ENCODE peak calls at places on chromosomes 16 and 17, in six cellular contexts. X is tibial artery; C is AG09309; V is activated CD4-positive, alpha-beta memory T cell treated with anti-CD3 and anti-CD28 coated beads for 36 hours; R is NCI-H1092; T is KBM-7. D is an unnamed sample.

GRCh38 chr16:88322500-88322970 is 60.2 kb upstream of the ZNF469 start:
- DNase-seq in V (no peak), T (no peak), R (no peak), C (no peak), X (no peak), D (no peak)

GRCh38 chr17:27376637-27377547 is 79.4 kb upstream of the KSR1 start:
- DNase-seq in T (no peak), R (no peak), V (no peak), C (peak; percentile 23), X (no peak), D (no peak)

GRCh38 chr16:2250652-2251280 is 621 bp downstream of the ECI1 start:
- DNase-seq in T (peak; percentile 53), X (no peak), R (no peak), V (peak; percentile 49), C (no peak), D (no peak)

GRCh38 chr17:34703533-34703932 is 124.2 kb downstream of the TMEM132E start:
- DNase-seq in X (no peak), T (peak; percentile 45), R (no peak), V (peak; percentile 25), C (no peak), D (peak; percentile 25)

GRCh38 chr17:75654176-75654575 is 12.8 kb downstream of the RECQL5 start:
- DNase-seq in T (no peak), C (no peak), X (no peak), R (no peak), V (no peak), D (no peak)

GRCh38 chr16:86245351-86245750 is 265.0 kb upstream of the FOXF1 start:
- DNase-seq in R (no peak), X (no peak), T (no peak), V (no peak), C (no peak), D (no peak)

GRCh38 chr16:48300391-48300856 is 53.1 kb upstream of the ABCC11 start:
- DNase-seq in V (no peak), X (no peak), T (no peak), R (no peak), C (peak; percentile 75), D (peak; percentile 62)

GRCh38 chr16:3577302-3577752 is at the start of gene NLRC3:
- DNase-seq in C (no peak), T (peak; percentile 74), X (no peak), R (no peak), V (peak; percentile 65), D (no peak)

GRCh38 chr17:16909887-16910286 is 62.0 kb downstream of the TNFRSF13B start:
- DNase-seq in T (no peak), C (no peak), V (no peak), R (no peak), X (peak; percentile 1), D (no peak)

GRCh38 chr16:82016268-82016667 is 5.0 kb upstream of the SDR42E1 start:
- DNase-seq in C (no peak), T (peak; percentile 37), V (no peak), X (no peak), R (no peak), D (no peak)

GRCh38 chr17:82016875-82017459 is 5.7 kb downstream of the CENPX start:
- DNase-seq in X (no peak), V (no peak), R (no peak), C (no peak), T (no peak), D (no peak)

GRCh38 chr17:82222816-82223215 is 6.0 kb upstream of the SLC16A3 start:
- DNase-seq in X (no peak), R (no peak), C (no peak), V (no peak), T (no peak), D (no peak)

GRCh38 chr17:4872786-4873185 is 26.6 kb upstream of the C17orf107 start:
- DNase-seq in C (no peak), X (no peak), T (no peak), R (no peak), V (no peak), D (no peak)

GRCh38 chr17:81417049-81417878 is 22.0 kb downstream of the BAHCC1 start:
- DNase-seq in T (no peak), V (no peak), R (no peak), X (peak; percentile 75), C (peak; percentile 87), D (no peak)

GRCh38 chr16:84834403-84834772 is 14.6 kb downstream of the CRISPLD2 start:
- DNase-seq in V (no peak), T (no peak), X (no peak), R (no peak), C (peak; percentile 47), D (no peak)

GRCh38 chr17:36104601-36105000 is 974 bp downstream of the CCL4 start:
- DNase-seq in C (no peak), V (no peak), T (no peak), X (no peak), R (no peak), D (no peak)

GRCh38 chr17:45129426-45129939 is 2.8 kb downstream of the PLCD3 start:
- DNase-seq in R (no peak), C (no peak), X (no peak), T (no peak), V (no peak), D (no peak)

GRCh38 chr16:67736858-67737257 is 17.7 kb upstream of the GFOD2 start:
- DNase-seq in C (no peak), X (no peak), T (no peak), R (no peak), V (no peak), D (no peak)

GRCh38 chr17:76261421-76262215 is 3.5 kb upstream of the UBALD2 start:
- DNase-seq in C (no peak), R (no peak), X (no peak), T (peak; percentile 48), V (no peak), D (no peak)

GRCh38 chr17:1211287-1211686 is 31.5 kb upstream of the ABR start:
- DNase-seq in X (no peak), C (no peak), R (no peak), V (no peak), T (no peak), D (no peak)

GRCh38 chr16:21656795-21657768 is 4.7 kb upstream of the IGSF6 start:
- DNase-seq in C (no peak), V (peak; percentile 29), X (no peak), R (no peak), T (peak; percentile 75), D (no peak)

GRCh38 chr17:76009969-76010661 is 9.5 kb downstream of the CDK3 start:
- DNase-seq in R (no peak), T (no peak), X (no peak), C (no peak), V (no peak), D (no peak)

D was measured in LNCaP clone FGC.